ENCODE peak calls at places on chromosomes 1 and 21, in seven cellular contexts. O, X, Q, K, D, Z and W are unnamed samples.

GRCh38 chr1:230270185-230270939 is 155.8 kb downstream of the PGBD5 start:
- DNase-seq in O (no peak), X (no peak), Q (no peak), K (no peak), D (no peak), Z (no peak), W (no peak)

GRCh38 chr1:150516050-150516591 is 569 bp downstream of the FALEC start:
- DNase-seq in O (no peak), X (no peak), Q (no peak), K (no peak), D (no peak), Z (no peak), W (peak)

GRCh38 chr1:161763522-161764098 is 2.5 kb upstream of the ATF6 start:
- DNase-seq in O (peak), X (no peak), Q (peak), K (peak), D (no peak), Z (no peak), W (peak)

GRCh38 chr21:45913886-45914285 is 67.7 kb upstream of the COL6A1 start:
- DNase-seq in O (no peak), X (no peak), Q (no peak), K (no peak), D (no peak), Z (no peak), W (no peak)

GRCh38 chr21:36694041-36694515 is 4.8 kb upstream of the SIM2 start:
- DNase-seq in O (no peak), X (peak), Q (no peak), K (no peak), D (no peak), Z (no peak), W (no peak)

GRCh38 chr1:6447818-6448748 is 17.9 kb downstream of the TNFRSF25 start:
- DNase-seq in O (no peak), X (no peak), Q (peak), K (peak), D (no peak), Z (no peak), W (peak)

GRCh38 chr1:184300446-184300845 is 86.4 kb upstream of the C1orf21 start:
- DNase-seq in O (no peak), X (peak), Q (no peak), K (no peak), D (no peak), Z (no peak), W (no peak)

GRCh38 chr1:233081686-233082085 is 131.3 kb downstream of the NTPCR start:
- DNase-seq in O (no peak), X (peak), Q (no peak), K (no peak), D (no peak), Z (no peak), W (no peak)

GRCh38 chr1:16913866-16914662 is 7.7 kb upstream of the CROCC start:
- DNase-seq in O (peak), X (peak), Q (peak), K (peak), D (peak), Z (peak), W (peak)

GRCh38 chr1:226737819-226738420 is 1.2 kb downstream of the ITPKB start:
- DNase-seq in O (peak), X (peak), Q (no peak), K (no peak), D (no peak), Z (no peak), W (peak)

GRCh38 chr1:83802450-83803152 is 196.3 kb downstream of the TTLL7 start:
- DNase-seq in O (no peak), X (no peak), Q (no peak), K (no peak), D (no peak), Z (no peak), W (no peak)

GRCh38 chr1:209400351-209401220 is 182.9 kb upstream of the CAMK1G start:
- DNase-seq in O (no peak), X (no peak), Q (no peak), K (no peak), D (no peak), Z (no peak), W (no peak)

GRCh38 chr1:19664453-19665043 is at the start of gene HTR6:
- DNase-seq in O (no peak), X (no peak), Q (no peak), K (no peak), D (no peak), Z (no peak), W (no peak)

GRCh38 chr1:15950302-15950701 is 25.6 kb downstream of the ZBTB17 start:
- DNase-seq in O (no peak), X (no peak), Q (no peak), K (no peak), D (no peak), Z (no peak), W (no peak)

GRCh38 chr1:21906173-21907078 is 30.7 kb downstream of the HSPG2 start:
- DNase-seq in O (no peak), X (peak), Q (no peak), K (no peak), D (peak), Z (no peak), W (no peak)

GRCh38 chr21:41526478-41527087 is 18.6 kb upstream of the TMPRSS2 start:
- DNase-seq in O (no peak), X (no peak), Q (no peak), K (no peak), D (no peak), Z (no peak), W (no peak)

GRCh38 chr1:41482001-41482765 is 2.3 kb downstream of the EDN2 start:
- DNase-seq in O (no peak), X (no peak), Q (no peak), K (no peak), D (peak), Z (no peak), W (no peak)

GRCh38 chr21:31088196-31088751 is 50.0 kb upstream of the KRTAP19-8 start:
- DNase-seq in O (no peak), X (no peak), Q (no peak), K (no peak), D (no peak), Z (no peak), W (no peak)

GRCh38 chr1:173865468-173866164 is 2.2 kb downstream of the GAS5 start:
- DNase-seq in O (no peak), X (no peak), Q (no peak), K (no peak), D (no peak), Z (no peak), W (peak)

GRCh38 chr21:14591882-14592281 is 45.8 kb upstream of the SAMSN1 start:
- DNase-seq in O (no peak), X (peak), Q (no peak), K (no peak), D (no peak), Z (no peak), W (peak)

GRCh38 chr1:164914208-164914607 is 355.2 kb downstream of the PBX1 start:
- DNase-seq in O (peak), X (peak), Q (no peak), K (no peak), D (no peak), Z (peak), W (no peak)

GRCh38 chr1:227764019-227764391 is 28.8 kb downstream of the SNAP47 start:
- DNase-seq in O (peak), X (no peak), Q (no peak), K (no peak), D (no peak), Z (peak), W (no peak)

GRCh38 chr1:36223373-36223995 is 759 bp upstream of the THRAP3 start:
- DNase-seq in O (peak), X (peak), Q (no peak), K (peak), D (no peak), Z (no peak), W (no peak)

GRCh38 chr1:15322648-15323350 is 75.8 kb downstream of the FHAD1 start:
- DNase-seq in O (peak), X (no peak), Q (no peak), K (no peak), D (no peak), Z (no peak), W (no peak)

GRCh38 chr1:229913491-229913890 is 153.5 kb upstream of the GALNT2 start:
- DNase-seq in O (no peak), X (no peak), Q (no peak), K (no peak), D (no peak), Z (no peak), W (no peak)

GRCh38 chr1:31584869-31585735 is 8.8 kb downstream of the TINAGL1 start:
- DNase-seq in O (no peak), X (no peak), Q (no peak), K (no peak), D (no peak), Z (no peak), W (no peak)

GRCh38 chr1:224864006-224864405 is 65.5 kb upstream of the DNAH14 start:
- DNase-seq in O (no peak), X (peak), Q (no peak), K (no peak), D (no peak), Z (no peak), W (no peak)

GRCh38 chr1:30887485-30888315 is 20.9 kb downstream of the SDC3 start:
- DNase-seq in O (no peak), X (peak), Q (no peak), K (no peak), D (no peak), Z (no peak), W (no peak)

GRCh38 chr21:45891388-45892155 is 90.0 kb upstream of the COL6A1 start:
- DNase-seq in O (no peak), X (no peak), Q (no peak), K (no peak), D (peak), Z (peak), W (no peak)

GRCh38 chr21:32990666-32991065 is 35.1 kb upstream of the OLIG2 start:
- DNase-seq in O (no peak), X (no peak), Q (no peak), K (no peak), D (no peak), Z (no peak), W (no peak)

GRCh38 chr1:18239671-18240070 is 132.1 kb downstream of the IGSF21 start:
- DNase-seq in O (no peak), X (no peak), Q (no peak), K (no peak), D (no peak), Z (no peak), W (no peak)

GRCh38 chr1:226666714-226667113 is 72.4 kb downstream of the ITPKB start:
- DNase-seq in O (no peak), X (no peak), Q (no peak), K (no peak), D (no peak), Z (no peak), W (no peak)

GRCh38 chr21:17784604-17785402 is 34.4 kb downstream of the C21orf91 start:
- DNase-seq in O (no peak), X (no peak), Q (no peak), K (no peak), D (no peak), Z (no peak), W (no peak)

GRCh38 chr1:205477759-205478247 is 22.0 kb upstream of the BLACAT1 start:
- DNase-seq in O (peak), X (peak), Q (peak), K (no peak), D (peak), Z (peak), W (no peak)

GRCh38 chr1:24673336-24673735 is 30.2 kb downstream of the SRRM1 start:
- DNase-seq in O (no peak), X (no peak), Q (no peak), K (no peak), D (no peak), Z (no peak), W (no peak)
- H3K4me3 ChIP-seq in O (no peak), X (no peak), Q (no peak), K (no peak), D (no peak), Z (no peak), W (no peak)

GRCh38 chr1:159900086-159900680 is at the start of gene CFAP45:
- DNase-seq in O (peak), X (peak), Q (peak), K (no peak), D (peak), Z (peak), W (no peak)
- H3K4me3 ChIP-seq in O (no peak), X (no peak), Q (peak), K (no peak), D (no peak), Z (peak), W (no peak)

DNA sequence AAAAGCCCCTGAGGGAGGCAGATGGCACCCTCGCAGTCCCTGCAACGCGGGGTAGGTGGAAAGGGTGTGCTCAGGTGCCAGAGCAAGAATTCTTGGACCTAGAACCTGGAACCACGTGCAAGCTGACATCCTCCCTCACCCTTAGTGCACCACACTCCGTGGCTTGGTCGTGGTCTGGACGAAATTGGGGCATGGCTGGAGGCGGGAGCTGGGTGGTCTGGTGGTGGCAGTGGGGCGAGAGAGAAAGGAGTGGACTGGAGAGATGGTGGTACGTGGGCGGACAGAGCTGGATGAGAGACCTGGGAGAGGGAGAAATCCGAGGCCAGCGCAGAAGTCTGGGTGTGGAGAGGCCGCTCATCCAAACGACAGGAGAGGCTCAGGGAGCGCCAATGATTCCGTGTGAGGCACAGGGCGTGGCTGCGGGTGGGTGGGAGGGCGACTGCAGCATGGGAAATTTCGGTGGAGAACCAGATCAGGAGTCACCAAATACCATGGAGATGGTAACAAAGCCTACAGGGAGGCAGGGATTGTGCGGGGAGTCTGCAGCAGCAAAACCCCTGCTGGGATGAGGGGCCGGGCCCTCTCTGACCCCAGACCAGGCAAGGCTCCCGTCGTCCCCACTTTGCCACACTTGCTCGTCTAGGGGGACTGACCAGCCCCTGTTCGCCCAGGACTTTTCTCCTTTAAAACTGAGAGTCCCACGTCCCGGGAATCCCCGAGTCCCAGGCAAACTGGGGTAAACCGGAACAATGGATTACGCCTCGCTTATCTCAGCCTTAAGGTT is 31.9 kb downstream of the CDCP2 start:
- DNase-seq in O (no peak), X (no peak), Q (no peak), K (no peak), D (no peak), Z (no peak), W (no peak)
- H3K4me3 ChIP-seq in O (peak), X (no peak), Q (no peak), K (no peak), D (no peak), Z (no peak), W (no peak)

GRCh38 chr1:244813327-244813726 is 22.1 kb upstream of the COX20 start:
- DNase-seq in O (no peak), X (no peak), Q (no peak), K (no peak), D (no peak), Z (no peak), W (no peak)

GRCh38 chr1:244810221-244810620 is 25.2 kb upstream of the COX20 start:
- DNase-seq in O (no peak), X (no peak), Q (no peak), K (no peak), D (no peak), Z (no peak), W (no peak)

GRCh38 chr1:244820131-244820530 is 15.3 kb upstream of the COX20 start:
- DNase-seq in O (no peak), X (no peak), Q (no peak), K (no peak), D (no peak), Z (no peak), W (no peak)

GRCh38 chr1:244817415-244817894 is 18.0 kb upstream of the COX20 start:
- DNase-seq in O (no peak), X (no peak), Q (no peak), K (no peak), D (no peak), Z (no peak), W (no peak)

GRCh38 chr1:244815600-244816099 is 19.8 kb upstream of the COX20 start:
- DNase-seq in O (no peak), X (no peak), Q (no peak), K (no peak), D (no peak), Z (no peak), W (no peak)
- H3K4me3 ChIP-seq in O (no peak), X (no peak), Q (no peak), K (no peak), D (no peak), Z (no peak), W (no peak)

DNA sequence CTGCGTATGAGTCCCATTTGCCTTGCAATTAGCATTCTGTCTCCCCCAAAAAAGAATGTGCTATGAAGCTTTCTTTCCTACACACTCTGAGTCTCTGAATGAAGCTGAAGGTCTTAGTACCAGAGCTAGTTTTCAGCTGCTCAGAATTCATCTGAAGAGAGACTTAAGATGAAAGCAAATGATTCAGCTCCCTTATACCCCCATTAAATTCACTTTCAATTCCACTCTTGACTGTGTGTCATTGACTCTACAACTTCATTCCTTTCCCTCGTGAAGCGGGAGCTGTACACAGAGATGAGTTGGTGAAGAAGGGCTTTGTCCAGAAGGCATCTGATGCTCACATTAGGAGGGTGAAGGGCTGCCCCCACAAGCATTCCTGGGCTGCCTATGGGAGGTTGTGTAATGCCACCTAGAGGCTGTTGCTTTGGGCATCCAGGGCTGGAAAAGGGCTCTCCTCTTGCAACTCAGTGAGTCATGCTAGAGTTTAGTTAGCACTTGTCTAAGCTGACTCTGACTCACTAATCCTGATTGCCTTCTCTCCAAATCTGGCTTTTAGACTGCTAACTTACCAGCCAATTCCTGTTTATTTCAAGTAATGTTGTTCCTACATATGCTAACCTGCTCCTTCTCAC is 1.8 kb downstream of the SPRR1B start:
- DNase-seq in O (peak), X (peak), Q (peak), K (no peak), D (peak), Z (peak), W (no peak)
- H3K4me3 ChIP-seq in O (no peak), X (no peak), Q (no peak), K (no peak), D (no peak), Z (no peak), W (no peak)

DNA sequence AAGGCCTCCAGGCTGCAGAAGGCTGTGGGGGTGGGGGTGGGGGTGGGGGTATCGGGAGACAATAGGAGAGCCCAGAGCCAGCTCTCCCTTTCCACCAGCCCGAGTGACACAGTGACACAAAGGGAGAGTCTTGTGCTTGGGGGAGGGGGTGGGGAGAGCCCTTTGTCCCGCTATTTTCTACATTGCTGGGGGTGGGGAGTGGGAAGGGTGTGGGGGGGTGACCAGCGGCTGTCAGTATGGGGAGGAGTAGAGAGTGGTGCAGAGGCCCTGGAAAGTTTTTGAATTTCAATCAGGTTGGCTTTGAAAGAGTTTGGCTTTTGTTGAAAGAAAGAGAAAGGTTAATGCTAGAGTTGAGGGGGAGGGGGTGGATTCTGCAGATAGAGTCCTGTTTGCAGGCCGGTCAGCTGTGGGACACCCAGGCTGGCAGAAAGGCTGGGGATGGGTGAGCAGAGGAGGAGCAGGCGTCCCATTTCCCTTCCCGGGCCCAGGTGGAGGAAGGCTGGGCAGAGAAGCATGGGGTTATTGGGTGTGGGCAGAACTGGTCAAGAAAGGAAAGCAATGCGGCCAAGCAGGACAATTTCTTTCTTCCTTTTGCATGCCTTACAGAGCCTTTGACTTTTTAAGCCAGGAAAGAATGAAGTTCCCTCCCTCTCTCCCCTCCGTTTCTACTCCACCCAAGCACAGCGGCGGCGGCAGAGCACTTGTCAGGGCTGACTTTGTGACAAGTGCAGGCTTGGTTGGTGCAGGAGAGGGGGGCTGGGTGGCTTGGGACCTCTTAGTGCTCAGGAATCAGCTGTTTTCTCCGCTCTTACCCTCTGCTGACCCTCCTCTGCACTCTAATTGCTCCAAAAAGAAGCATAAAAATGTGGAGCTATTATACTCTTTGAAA is 96.2 kb downstream of the RNF220 start:
- DNase-seq in O (no peak), X (no peak), Q (no peak), K (no peak), D (no peak), Z (no peak), W (no peak)
- H3K4me3 ChIP-seq in O (no peak), X (no peak), Q (no peak), K (no peak), D (no peak), Z (no peak), W (no peak)

DNA sequence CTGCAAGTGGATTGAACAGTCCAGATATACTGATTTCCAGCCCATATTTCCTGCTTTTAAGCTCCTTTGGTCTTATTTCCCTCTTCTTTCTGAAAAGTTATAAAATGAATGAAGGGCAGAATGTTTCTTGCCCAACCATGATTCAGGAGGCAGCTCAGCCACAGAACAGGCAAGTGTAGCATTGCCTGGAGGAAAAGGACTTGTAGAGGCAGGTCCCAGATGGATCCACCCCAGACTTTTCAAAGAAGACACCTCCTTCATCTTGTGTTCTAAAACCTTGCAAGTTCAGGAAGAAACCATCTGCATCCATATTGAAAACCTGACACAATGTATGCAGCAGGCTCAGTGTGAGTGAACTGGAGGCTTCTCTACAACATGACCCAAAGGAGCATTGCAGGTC is at the start of gene CLCA2:
- DNase-seq in O (no peak), X (peak), Q (no peak), K (no peak), D (no peak), Z (no peak), W (no peak)
- H3K4me3 ChIP-seq in O (no peak), X (no peak), Q (no peak), K (no peak), D (peak), Z (no peak), W (no peak)

DNA sequence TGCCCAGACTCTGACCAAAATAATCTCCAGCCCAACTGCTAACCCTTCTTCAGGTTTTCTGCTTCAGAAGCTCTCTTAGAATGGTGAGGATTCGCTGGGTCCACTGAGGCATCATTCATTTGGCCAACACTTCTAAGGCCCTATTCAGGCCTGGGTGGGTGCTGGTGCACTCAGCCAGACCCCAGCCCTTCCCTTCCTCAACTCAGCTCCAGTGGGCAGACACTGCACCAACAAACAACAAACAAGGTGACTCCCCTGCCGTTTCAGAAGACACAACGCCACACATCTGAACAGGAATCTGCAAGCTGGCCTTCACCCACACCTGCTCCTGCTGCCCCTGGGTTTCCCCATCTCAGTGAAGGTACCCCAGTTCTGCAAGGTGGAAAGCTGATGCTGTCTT is 6.0 kb downstream of the HEYL start:
- DNase-seq in O (no peak), X (no peak), Q (no peak), K (no peak), D (no peak), Z (no peak), W (no peak)
- H3K4me3 ChIP-seq in O (no peak), X (no peak), Q (no peak), K (no peak), D (no peak), Z (peak), W (no peak)